ENCODE peak calls at places on chromosome 9, in seven cellular contexts. One of them, this sample, is unnamed.

GRCh38 chr9:120348951-120349429 is 231.0 kb downstream of the CDK5RAP2 start:
- DNase-seq in HTR-8/SVneo: peak; percentile 62
- DNase-seq in SJCRH30: peak; percentile 70
- DNase-seq in activated naive CD4-positive, alpha-beta T cell treated with anti-CD3 and anti-CD28 coated beads for 36 hours: peak; percentile 38
- DNase-seq in A549: peak; percentile 73
- DNase-seq in kidney glomerular epithelial cell: peak; percentile 27
- DNase-seq in pons: peak; percentile 30
- DNase-seq in this sample: peak; percentile 8

GRCh38 chr9:129422843-129423700 is 197.8 kb downstream of the C9orf50 start:
- DNase-seq in HTR-8/SVneo: no peak
- DNase-seq in SJCRH30: no peak
- DNase-seq in activated naive CD4-positive, alpha-beta T cell treated with anti-CD3 and anti-CD28 coated beads for 36 hours: no peak
- DNase-seq in A549: no peak
- DNase-seq in kidney glomerular epithelial cell: no peak
- DNase-seq in pons: no peak
- DNase-seq in this sample: no peak

GRCh38 chr9:97943308-97943855 is 5.4 kb upstream of the HEMGN start:
- DNase-seq in HTR-8/SVneo: no peak
- DNase-seq in SJCRH30: no peak
- DNase-seq in activated naive CD4-positive, alpha-beta T cell treated with anti-CD3 and anti-CD28 coated beads for 36 hours: no peak
- DNase-seq in A549: no peak
- DNase-seq in kidney glomerular epithelial cell: no peak
- DNase-seq in pons: no peak
- DNase-seq in this sample: no peak

GRCh38 chr9:130137870-130138653 is 34.1 kb upstream of the NCS1 start:
- DNase-seq in HTR-8/SVneo: peak; percentile 82
- DNase-seq in SJCRH30: peak; percentile 56
- DNase-seq in activated naive CD4-positive, alpha-beta T cell treated with anti-CD3 and anti-CD28 coated beads for 36 hours: peak; percentile 57
- DNase-seq in A549: no peak
- DNase-seq in kidney glomerular epithelial cell: peak; percentile 80
- DNase-seq in pons: no peak
- DNase-seq in this sample: no peak

GRCh38 chr9:72661401-72662135 is 140.2 kb downstream of the TMC1 start:
- DNase-seq in HTR-8/SVneo: no peak
- DNase-seq in SJCRH30: no peak
- DNase-seq in activated naive CD4-positive, alpha-beta T cell treated with anti-CD3 and anti-CD28 coated beads for 36 hours: no peak
- DNase-seq in A549: no peak
- DNase-seq in kidney glomerular epithelial cell: peak; percentile 14
- DNase-seq in pons: no peak
- DNase-seq in this sample: no peak

GRCh38 chr9:5626727-5627634 is 1.9 kb upstream of the RIC1 start:
- DNase-seq in HTR-8/SVneo: no peak
- DNase-seq in SJCRH30: peak; percentile 20
- DNase-seq in activated naive CD4-positive, alpha-beta T cell treated with anti-CD3 and anti-CD28 coated beads for 36 hours: peak; percentile 72
- DNase-seq in A549: no peak
- DNase-seq in kidney glomerular epithelial cell: peak; percentile 41
- DNase-seq in pons: peak; percentile 92
- DNase-seq in this sample: peak; percentile 51

GRCh38 chr9:99478469-99479027 is 256.5 kb downstream of the SEC61B start:
- DNase-seq in HTR-8/SVneo: no peak
- DNase-seq in SJCRH30: no peak
- DNase-seq in activated naive CD4-positive, alpha-beta T cell treated with anti-CD3 and anti-CD28 coated beads for 36 hours: no peak
- DNase-seq in A549: no peak
- DNase-seq in kidney glomerular epithelial cell: no peak
- DNase-seq in pons: no peak
- DNase-seq in this sample: no peak

GRCh38 chr9:131587331-131587730 is 42.0 kb downstream of the PRRT1B start:
- DNase-seq in HTR-8/SVneo: no peak
- DNase-seq in SJCRH30: no peak
- DNase-seq in activated naive CD4-positive, alpha-beta T cell treated with anti-CD3 and anti-CD28 coated beads for 36 hours: no peak
- DNase-seq in A549: no peak
- DNase-seq in kidney glomerular epithelial cell: no peak
- DNase-seq in pons: no peak
- DNase-seq in this sample: no peak